ENCODE peak calls at places on chromosome 19, in six cellular contexts. G is AG04450, X is IMR-90, K is cardiac muscle cell, T is WERI-Rb-1, P is tibial nerve. O is an unnamed sample.

GRCh38 chr19:10450191-10450852 is 30.0 kb downstream of the PDE4A start:
- DNase-seq in P (no peak), X (no peak), K (no peak), T (no peak), G (no peak), O (no peak)

GRCh38 chr19:46016426-46017094 is 6.3 kb downstream of the PGLYRP1 start:
- DNase-seq in G (peak; percentile 20), P (peak; percentile 64), T (peak; percentile 79), X (peak; percentile 68), K (peak; percentile 92), O (peak; percentile 96)

GRCh38 chr19:46639356-46640061 is 3.5 kb upstream of the GNG8 start:
- DNase-seq in K (peak; percentile 91), G (no peak), P (no peak), T (peak; percentile 35), X (peak; percentile 58), O (no peak)

GRCh38 chr19:47315125-47315821 is 5.6 kb downstream of the C5AR1 start:
- DNase-seq in X (peak; percentile 97), P (no peak), T (no peak), K (no peak), G (peak; percentile 77), O (peak; percentile 77)

GRCh38 chr19:40465025-40465780 is at the start of gene BLVRB:
- DNase-seq in K (no peak), T (no peak), X (peak; percentile 52), P (no peak), G (no peak), O (no peak)

GRCh38 chr19:2523630-2524311 is 47.8 kb downstream of the GADD45B start:
- DNase-seq in G (no peak), K (no peak), X (peak; percentile 41), P (no peak), T (no peak), O (no peak)

GRCh38 chr19:56837892-56838679 is 2.4 kb downstream of the PEG3 start:
- DNase-seq in X (no peak), P (peak; percentile 37), G (no peak), K (no peak), T (peak; percentile 79), O (no peak)

GRCh38 chr19:3073159-3073563 is 10.9 kb upstream of the TLE5 start:
- DNase-seq in P (no peak), X (peak; percentile 68), K (no peak), T (peak; percentile 61), G (peak; percentile 46), O (no peak)

GRCh38 chr19:34041922-34042521 is 130.3 kb upstream of the LSM14A start:
- DNase-seq in G (no peak), X (peak; percentile 33), P (peak; percentile 51), K (peak; percentile 63), T (peak; percentile 82), O (peak; percentile 93)

GRCh38 chr19:8585894-8586750 is 8.9 kb upstream of the MYO1F start:
- DNase-seq in T (peak; percentile 74), K (peak; percentile 72), G (no peak), P (no peak), X (no peak), O (peak; percentile 97)

GRCh38 chr19:30167976-30168635 is 204.1 kb upstream of the ZNF536 start:
- DNase-seq in K (no peak), T (no peak), G (no peak), P (no peak), X (no peak), O (no peak)

GRCh38 chr19:1259206-1259872 is 9.8 kb upstream of the CIRBP start:
- DNase-seq in T (peak; percentile 68), K (no peak), G (no peak), P (peak; percentile 43), X (peak; percentile 51), O (peak; percentile 92)

GRCh38 chr19:866769-867300 is 7.4 kb downstream of the CFD start:
- DNase-seq in T (no peak), X (no peak), K (no peak), P (no peak), G (no peak), O (peak; percentile 47)

GRCh38 chr19:18473003-18473705 is 35.2 kb upstream of the ISYNA1 start:
- DNase-seq in P (no peak), X (peak; percentile 58), T (no peak), G (no peak), K (no peak), O (no peak)

GRCh38 chr19:40908981-40909380 is 26.9 kb upstream of the CYP2A7 start:
- DNase-seq in K (peak; percentile 36), X (no peak), G (no peak), T (no peak), P (no peak), O (no peak)

GRCh38 chr19:1882089-1882785 is 3.1 kb downstream of the ABHD17A start:
- DNase-seq in K (peak; percentile 43), G (no peak), T (no peak), P (no peak), X (no peak), O (no peak)

GRCh38 chr19:38037151-38037611 is 130.2 kb downstream of the SIPA1L3 start:
- DNase-seq in T (peak; percentile 66), X (no peak), G (no peak), K (peak; percentile 36), P (no peak), O (no peak)

GRCh38 chr19:30666301-30666803 is 294.2 kb downstream of the ZNF536 start:
- DNase-seq in G (no peak), P (no peak), X (peak; percentile 13), T (peak; percentile 73), K (peak; percentile 69), O (peak; percentile 92)

GRCh38 chr19:6531956-6532243 is 1.1 kb downstream of the TNFSF9 start:
- DNase-seq in X (no peak), T (no peak), P (no peak), G (no peak), K (no peak), O (no peak)

GRCh38 chr19:6531163-6531955 is 533 bp downstream of the TNFSF9 start:
- DNase-seq in T (no peak), P (no peak), K (no peak), X (no peak), G (no peak), O (peak; percentile 47)

GRCh38 chr19:6533746-6534418 is 3.1 kb downstream of the TNFSF9 start:
- DNase-seq in P (no peak), K (no peak), X (no peak), T (no peak), G (no peak), O (peak; percentile 62)

GRCh38 chr19:6532244-6532999 is 1.6 kb downstream of the TNFSF9 start:
- DNase-seq in K (no peak), P (no peak), G (no peak), T (no peak), X (no peak), O (peak; percentile 47)

GRCh38 chr19:6533000-6533328 is 2.1 kb downstream of the TNFSF9 start:
- DNase-seq in X (no peak), P (no peak), T (no peak), K (no peak), G (no peak), O (peak; percentile 62)
- H3K4me3 ChIP-seq in X (no peak overlapping the region), P (no peak overlapping the region), T (no peak overlapping the region), K (no peak overlapping the region), G (no peak overlapping the region), O (no peak overlapping the region)

DNA sequence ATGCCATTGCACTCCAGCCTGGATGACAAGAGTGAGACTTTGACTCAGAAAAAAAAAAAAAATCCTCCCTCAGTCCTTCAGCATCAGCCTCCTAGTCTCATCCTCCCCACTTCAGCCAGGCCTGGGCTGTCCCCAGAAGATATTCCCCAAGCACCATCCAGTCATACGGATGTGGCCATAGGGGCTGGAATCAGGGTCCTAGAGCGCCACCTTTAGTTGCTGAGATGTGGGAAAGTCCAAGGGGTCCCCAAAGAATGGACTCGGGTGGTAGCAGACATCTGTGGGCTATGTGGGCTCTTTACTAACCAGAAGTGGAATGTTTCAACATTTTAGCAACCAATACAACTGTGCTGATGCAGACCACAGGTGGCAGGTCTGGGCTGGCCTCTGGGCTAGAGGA is 3.1 kb upstream of the TYROBP start:
- DNase-seq in G (no peak), P (no peak), T (no peak), X (no peak), K (no peak), O (peak; percentile 67)
- TF ChIP-seq CTCF in G (no peak), P (no peak), T (peak; percentile 50), X (no peak), K (no peak), O (peak; percentile 58)

GRCh38 chr19:54207908-54208783 is 7.5 kb downstream of the RPS9 start:
- DNase-seq in G (no peak), K (no peak), T (no peak), X (peak; percentile 78), P (no peak), O (peak; percentile 83)

GRCh38 chr19:54206831-54207177 is 6.1 kb downstream of the RPS9 start:
- DNase-seq in T (no peak), G (no peak), K (no peak), X (no peak), P (no peak), O (no peak)

GRCh38 chr19:54209748-54210494 is 9.3 kb downstream of the RPS9 start:
- DNase-seq in K (peak; percentile 52), G (peak; percentile 96), P (peak; percentile 84), X (peak; percentile 98), T (no peak), O (no peak)

GRCh38 chr19:54209058-54209747 is 8.5 kb downstream of the RPS9 start:
- DNase-seq in X (no peak), G (no peak), P (no peak), K (no peak), T (no peak), O (peak; percentile 86)

DNA sequence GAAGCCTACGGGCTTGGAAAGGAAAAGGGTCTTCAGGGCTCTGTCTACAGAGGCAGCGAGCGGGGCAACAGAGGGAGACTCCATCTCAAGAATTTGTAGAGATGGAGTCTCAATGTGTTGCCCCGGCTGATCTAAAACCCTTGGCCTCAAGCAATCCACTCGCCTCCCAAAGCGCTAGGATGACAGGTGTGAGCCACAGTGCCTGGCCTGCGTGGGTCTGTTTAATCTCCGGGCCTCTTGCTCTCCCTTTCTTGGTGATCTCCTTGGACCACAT is 8.1 kb downstream of the RPS9 start:
- DNase-seq in X (no peak), K (no peak), G (no peak), P (no peak), T (no peak), O (no peak)
- H3K4me3 ChIP-seq in X (no peak overlapping the region), K (no peak overlapping the region), G (no peak overlapping the region), P (no peak overlapping the region), T (no peak overlapping the region), O (no peak overlapping the region)

DNA sequence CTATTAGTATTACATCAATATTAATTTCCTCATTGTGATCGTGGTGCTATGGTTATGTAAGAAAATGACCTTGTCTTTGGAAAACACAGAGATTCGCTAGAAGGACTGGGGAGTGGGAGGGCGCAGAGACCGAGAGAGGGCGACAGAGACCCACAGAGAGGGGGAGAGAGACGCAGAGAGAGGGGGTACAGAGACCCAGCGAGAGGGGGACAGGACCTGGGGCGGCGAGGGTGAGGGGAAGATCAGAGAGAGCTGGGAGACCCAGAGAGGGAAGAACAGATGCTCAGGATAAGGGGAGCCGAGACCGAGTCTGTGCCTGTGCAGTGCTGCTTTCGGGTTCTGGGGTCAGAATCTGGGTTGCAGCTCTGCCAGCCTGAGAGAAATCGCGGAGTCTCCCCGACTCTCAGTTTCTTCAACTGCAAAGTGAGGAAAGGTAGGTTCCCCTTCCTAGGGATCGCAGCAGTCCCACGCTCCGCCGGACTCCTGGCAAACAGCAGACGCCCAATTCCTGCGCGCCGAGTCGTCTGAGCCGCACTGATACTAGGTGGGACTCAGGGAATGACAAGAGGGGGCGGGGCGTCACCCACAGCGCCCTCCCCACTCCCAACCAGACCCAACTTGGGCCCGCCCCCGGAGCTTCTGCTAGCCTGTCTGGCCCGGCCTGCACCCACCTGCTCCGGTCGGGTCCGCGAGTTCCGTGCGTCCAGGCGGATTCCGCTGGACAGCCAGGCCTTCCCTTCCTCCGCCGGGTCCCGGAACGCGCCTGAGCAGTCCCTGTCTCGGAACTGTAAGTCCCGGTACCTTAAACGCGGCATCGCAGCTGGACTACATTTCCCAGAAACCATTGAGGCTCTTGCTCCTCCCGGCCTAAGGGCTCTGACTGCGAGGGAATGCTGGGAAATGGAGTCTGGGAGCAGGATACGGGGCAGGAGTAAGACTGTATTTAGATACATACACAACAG is 15.3 kb downstream of the IZUMO2 start:
- DNase-seq in G (peak; percentile 84), P (peak; percentile 70), X (peak; percentile 92), K (peak; percentile 92), T (peak; percentile 76), O (peak; percentile 93)
- TF ChIP-seq CTCF in G (peak; percentile 48), P (peak; percentile 45), X (peak; percentile 38), K (peak; percentile 65), T (peak; percentile 11), O (peak; percentile 72)

O was measured in endodermal cell.